ENCODE peak calls at places on chromosome 10, in four cellular contexts. S is upper lobe of right lung, U is tibial artery, I is brain microvascular endothelial cell. E is an unnamed sample.

GRCh38 chr10:71763352-71764127 is 9.8 kb downstream of the VSIR start:
- DNase-seq in I (no peak), S (no peak), U (no peak), E (no peak)

GRCh38 chr10:121615401-121615800 is 17.2 kb upstream of the FGFR2 start:
- DNase-seq in I (no peak), S (no peak), U (no peak), E (no peak)

GRCh38 chr10:45514283-45515270 is 140.6 kb downstream of the ALOX5 start:
- DNase-seq in I (no peak), S (no peak), U (no peak), E (no peak)

GRCh38 chr10:36475746-36476145 is 649.7 kb upstream of the ANKRD30A start:
- DNase-seq in S (no peak), I (no peak), U (no peak), E (no peak)

GRCh38 chr10:84226616-84227015 is 1.3 kb upstream of the LRIT2 start:
- DNase-seq in I (no peak), S (no peak), U (no peak), E (no peak)

GRCh38 chr10:35493196-35494118 is 111.7 kb upstream of the GJD4 start:
- DNase-seq in S (no peak), I (no peak), U (no peak), E (no peak)

GRCh38 chr10:110355922-110356627 is 51.4 kb upstream of the SMNDC1 start:
- DNase-seq in I (no peak), S (no peak), U (no peak), E (no peak)

GRCh38 chr10:131736321-131736980 is 164.4 kb upstream of the PPP2R2D start:
- DNase-seq in I (no peak), U (no peak), S (peak), E (no peak)

GRCh38 chr10:4850400-4850799 is 24.4 kb downstream of the AKR1E2 start:
- DNase-seq in U (no peak), I (no peak), S (no peak), E (no peak)

GRCh38 chr10:16854623-16855022 is 37.4 kb upstream of the RSU1 start:
- DNase-seq in U (no peak), S (no peak), I (peak), E (no peak)

GRCh38 chr10:3426190-3426845 is 253.7 kb upstream of the PITRM1 start:
- DNase-seq in I (peak), S (no peak), U (no peak), E (no peak)

GRCh38 chr10:12727832-12728215 is 273.7 kb downstream of the CCDC3 start:
- DNase-seq in S (no peak), I (no peak), U (peak), E (no peak)

GRCh38 chr10:78372806-78373205 is 339.1 kb downstream of the RPS24 start:
- DNase-seq in U (no peak), I (no peak), S (no peak), E (no peak)

GRCh38 chr10:3239066-3239919 is 66.7 kb upstream of the PITRM1 start:
- DNase-seq in I (peak), S (peak), U (peak), E (no peak)

GRCh38 chr10:14353291-14353913 is 22.7 kb upstream of the FRMD4A start:
- DNase-seq in U (no peak), I (no peak), S (no peak), E (no peak)

GRCh38 chr10:44253769-44254462 is 131.0 kb downstream of the CXCL12 start:
- DNase-seq in I (peak), S (peak), U (peak), E (no peak)

DNA sequence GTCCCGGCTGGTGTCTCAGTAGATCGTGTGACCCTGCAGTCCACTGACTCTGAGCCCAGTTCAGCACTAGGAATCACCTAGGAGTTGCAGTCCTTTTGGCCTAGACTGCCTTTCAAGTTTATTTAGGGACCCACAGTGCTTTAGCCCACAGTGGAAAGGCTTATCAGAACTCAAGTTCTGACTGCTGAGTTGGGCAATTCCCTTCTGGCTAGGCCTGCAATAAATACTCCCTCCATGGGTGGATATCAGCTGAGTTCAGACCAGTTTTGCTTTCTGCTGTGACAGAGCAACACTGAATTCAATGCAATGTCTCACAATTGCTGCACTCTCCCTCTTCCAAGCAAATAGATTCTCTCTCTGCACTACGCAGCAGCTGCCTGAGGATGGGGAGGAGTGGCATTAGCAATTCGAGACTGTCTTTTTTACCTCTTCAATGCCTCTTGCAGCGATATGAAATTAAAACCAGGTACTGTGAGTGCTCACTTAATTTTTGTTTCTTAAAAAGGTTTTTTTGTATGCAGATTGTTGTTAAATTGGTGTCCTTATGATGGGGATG is 1153.2 kb downstream of the SORCS1 start:
- DNase-seq in I (no peak), S (no peak), U (no peak), E (no peak)
- TF ChIP-seq CTCF in I (no peak), S (no peak), U (no peak), E (no peak)

DNA sequence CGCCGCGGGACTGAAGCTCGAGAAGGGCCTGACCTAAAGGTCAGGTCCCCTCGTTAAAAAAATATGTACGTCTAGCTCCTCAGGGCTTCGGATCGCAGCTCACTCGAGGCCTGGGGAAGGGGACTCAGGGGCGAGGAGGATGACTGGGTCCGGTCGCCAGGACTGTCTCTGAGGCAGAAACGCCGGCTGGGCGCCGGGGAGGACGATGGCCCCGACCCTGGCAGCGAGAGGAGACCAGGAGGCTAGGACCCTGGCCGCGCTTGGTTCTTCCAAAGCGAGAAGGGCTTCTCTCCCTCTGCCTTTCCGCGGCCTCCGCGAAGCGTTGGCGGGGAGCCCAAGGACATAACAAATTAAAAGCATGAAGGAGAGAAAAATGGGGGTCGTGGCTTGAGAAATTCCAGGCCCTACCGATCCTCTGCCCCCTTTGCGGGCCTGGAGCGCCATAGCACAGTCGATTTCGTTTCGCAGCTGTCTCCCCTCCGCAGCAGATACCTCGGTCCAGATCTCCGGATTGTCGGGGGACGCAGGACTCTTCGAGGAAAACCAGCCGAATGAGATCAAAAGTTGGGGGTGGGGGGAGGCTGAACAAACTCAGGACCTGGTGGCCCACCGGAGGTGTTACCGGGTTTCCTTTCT is 3.1 kb downstream of the NKX2-3 start:
- DNase-seq in I (no peak), S (no peak), U (no peak), E (no peak)
- H3K4me3 ChIP-seq in I (no peak), S (no peak), U (peak), E (no peak)

DNA sequence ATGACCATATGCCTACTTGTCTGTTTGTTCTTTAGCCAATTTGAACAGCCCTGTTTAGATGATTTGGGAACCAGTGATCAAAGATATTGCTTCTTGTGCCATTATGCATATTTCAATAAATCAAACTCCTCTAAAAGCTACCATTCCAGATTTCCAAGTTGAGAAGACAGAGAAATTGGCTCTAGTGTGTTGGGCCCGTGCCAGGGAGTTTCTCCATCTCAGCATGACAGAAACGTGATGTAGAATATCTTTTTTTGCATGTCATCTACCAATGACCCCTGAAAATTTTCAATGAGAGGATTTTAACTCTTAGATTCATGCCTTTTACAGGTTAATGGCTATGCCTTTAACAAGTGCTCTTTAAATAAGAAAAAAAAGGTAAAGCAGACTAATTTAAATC is 50.7 kb upstream of the CABCOCO1 start:
- DNase-seq in I (no peak), S (no peak), U (peak), E (no peak)
- TF ChIP-seq CTCF in I (no peak), S (no peak), U (no peak), E (no peak)

DNA sequence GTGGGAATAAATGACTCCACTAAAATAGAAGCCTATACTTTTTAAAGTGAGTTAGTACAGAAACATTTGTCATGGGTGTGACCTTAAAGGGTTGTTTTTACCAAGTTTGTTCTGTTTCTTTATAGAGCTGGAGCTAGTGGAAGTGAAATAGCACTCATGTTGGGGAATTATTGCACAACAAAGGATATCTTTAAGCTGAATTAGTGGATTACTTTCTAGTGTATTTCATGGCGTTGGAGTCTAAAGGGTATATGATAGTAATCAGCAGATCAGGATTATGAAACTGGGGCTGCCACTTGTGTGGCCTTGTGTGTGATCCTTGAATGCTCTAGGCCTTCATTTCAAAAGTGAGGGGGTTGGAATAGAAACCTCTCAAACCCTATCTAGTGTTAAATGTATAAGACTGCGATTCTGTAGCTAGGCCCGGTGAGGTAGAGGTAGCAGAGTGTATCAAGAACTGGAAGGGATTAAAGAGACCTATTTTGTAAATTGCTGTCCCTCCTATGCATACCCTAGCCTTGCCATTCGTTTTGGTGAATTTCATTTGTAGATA is 123.7 kb downstream of the LYZL1 start:
- DNase-seq in S (no peak), U (no peak), I (no peak), E (no peak)
- H3K4me3 ChIP-seq in S (no peak), U (no peak), I (no peak), E (no peak)

GRCh38 chr10:53580465-53580864 is 807.9 kb upstream of the MBL2 start:
- DNase-seq in U (no peak), I (no peak), S (no peak), E (no peak)
- TF ChIP-seq CTCF in U (no peak), I (no peak), S (no peak), E (peak)

GRCh38 chr10:102437515-102437914 is 5.1 kb upstream of the CUEDC2 start:
- DNase-seq in U (no peak), S (no peak), I (no peak), E (no peak)
- H3K4me3 ChIP-seq in U (no peak), S (peak), I (no peak), E (no peak)

DNA sequence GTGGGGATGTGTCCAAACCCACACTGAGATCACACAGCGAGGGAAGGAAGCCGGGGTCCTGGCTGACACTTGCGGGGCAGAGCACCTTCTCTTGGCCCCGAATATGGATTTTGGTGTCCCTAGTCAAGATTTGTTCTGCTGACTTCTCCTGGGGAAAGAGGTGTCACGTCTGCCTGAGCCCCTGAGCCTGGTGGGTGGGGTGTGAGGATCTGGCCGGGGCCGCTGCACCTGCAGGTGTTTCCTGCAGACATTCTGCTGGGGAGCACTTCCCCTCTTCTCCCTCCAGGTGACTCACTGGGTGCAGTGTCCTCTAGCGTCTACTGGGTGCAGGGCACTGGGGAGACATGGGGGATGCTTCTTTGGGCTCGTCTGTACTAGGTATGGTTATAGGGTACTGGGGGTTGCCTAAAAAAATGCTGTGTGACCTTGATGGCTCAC is 99.2 kb downstream of the GRK5 start:
- DNase-seq in U (no peak), S (no peak), I (no peak), E (no peak)
- TF ChIP-seq CTCF in U (no peak), S (peak), I (peak), E (peak)

GRCh38 chr10:25061711-25062455 is 45.5 kb downstream of the THNSL1 start:
- DNase-seq in S (no peak), U (no peak), I (no peak), E (no peak)
- H3K4me3 ChIP-seq in S (no peak), U (peak), I (peak), E (no peak)

GRCh38 chr10:70737977-70738376 is 47.2 kb downstream of the TBATA start:
- DNase-seq in I (no peak), S (no peak), U (no peak), E (no peak)

GRCh38 chr10:70737250-70737649 is 47.9 kb downstream of the TBATA start:
- DNase-seq in S (no peak), I (no peak), U (no peak), E (no peak)

GRCh38 chr10:70736470-70736982 is 48.7 kb downstream of the TBATA start:
- DNase-seq in S (no peak), U (no peak), I (no peak), E (no peak)

GRCh38 chr10:70740441-70741288 is 44.5 kb downstream of the TBATA start:
- DNase-seq in I (no peak), U (no peak), S (no peak), E (no peak)

DNA sequence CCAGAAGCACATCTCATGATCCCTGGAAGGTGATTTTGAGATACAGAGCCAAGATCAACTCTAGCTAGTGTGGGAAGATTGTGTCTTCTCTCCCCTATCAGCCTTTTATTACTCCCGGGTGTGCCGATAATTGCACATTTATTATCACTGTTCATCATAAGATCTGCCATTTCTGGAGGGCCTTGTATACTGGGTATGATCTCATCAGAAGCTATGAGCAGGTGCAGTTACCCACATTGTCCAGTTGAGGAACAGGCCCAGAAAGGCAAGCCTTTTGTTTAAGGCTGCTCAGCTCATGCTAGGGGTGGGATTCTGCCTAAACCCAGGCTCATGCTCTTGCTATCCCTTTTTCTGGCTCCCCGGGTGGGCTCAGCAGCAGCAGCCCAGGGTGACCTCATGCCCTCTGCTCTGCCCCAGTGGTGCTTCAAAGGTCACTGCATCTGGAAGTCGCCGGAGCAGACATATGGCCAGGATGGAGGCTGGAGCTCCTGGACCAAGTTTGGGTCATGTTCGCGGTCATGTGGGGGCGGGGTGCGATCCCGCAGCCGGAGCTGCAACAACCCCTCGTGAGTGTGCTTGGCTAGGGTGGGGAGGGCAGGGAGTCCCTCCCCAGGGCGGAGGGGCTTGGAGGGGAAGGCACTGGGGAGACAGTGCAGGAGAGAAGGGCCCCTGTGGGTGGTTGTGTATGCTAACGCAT is 46.6 kb downstream of the TBATA start:
- DNase-seq in U (no peak), I (no peak), S (no peak), E (no peak)
- TF ChIP-seq CTCF in U (no peak), I (peak), S (no peak), E (no peak)

GRCh38 chr10:73629165-73629564 is 12.1 kb downstream of the MYOZ1 start:
- DNase-seq in I (no peak), S (no peak), U (no peak), E (no peak)

GRCh38 chr10:73628405-73628804 is 12.9 kb downstream of the MYOZ1 start:
- DNase-seq in U (no peak), S (no peak), I (no peak), E (no peak)

GRCh38 chr10:73625004-73625883 is 16.0 kb downstream of the MYOZ1 start:
- DNase-seq in I (peak), S (peak), U (peak), E (no peak)

GRCh38 chr10:73625884-73626753 is 15.2 kb downstream of the MYOZ1 start:
- DNase-seq in S (peak), I (peak), U (peak), E (peak)

DNA sequence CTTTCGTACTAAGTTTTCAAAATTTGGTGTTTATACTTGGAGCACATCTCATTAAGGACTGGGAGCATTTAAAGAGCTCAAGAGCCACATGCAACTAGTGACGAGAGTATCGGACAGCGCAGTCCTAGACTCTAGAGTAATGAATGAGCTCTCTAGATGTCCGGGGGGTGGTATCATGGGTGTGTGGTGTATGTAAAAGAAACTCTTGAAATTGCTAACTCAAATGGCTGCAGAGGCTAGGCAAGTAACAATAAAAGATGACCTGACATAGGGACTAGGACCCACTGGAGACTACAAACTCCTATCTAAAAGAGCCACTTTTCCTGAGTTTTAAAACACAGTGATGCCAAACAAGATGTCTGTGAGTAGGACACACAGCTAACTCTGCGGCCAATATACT is 14.0 kb downstream of the MYOZ1 start:
- DNase-seq in U (no peak), S (no peak), I (no peak), E (no peak)
- H3K4me3 ChIP-seq in U (no peak), S (no peak), I (no peak), E (no peak)

E was measured in RWPE2.